ENCODE peak calls at places on chromosome 4, in five cellular contexts. C, Z, D, T and F are unnamed samples.

GRCh38 chr4:142036795-142037583 is 400.6 kb downstream of the IL15 start:
- DNase-seq in C (no peak), Z (no peak), D (peak), T (no peak), F (peak)

GRCh38 chr4:173924561-173924960 is 358.9 kb downstream of the FBXO8 start:
- DNase-seq in C (no peak), Z (no peak), D (no peak), T (peak), F (peak)

GRCh38 chr4:100754741-100755140 is 236.9 kb upstream of the EMCN start:
- DNase-seq in C (no peak), Z (no peak), D (no peak), T (no peak), F (no peak)

GRCh38 chr4:825063-825968 is 613 bp downstream of the CPLX1 start:
- DNase-seq in C (no peak), Z (no peak), D (no peak), T (peak), F (no peak)

GRCh38 chr4:47639531-47639930 is 154.5 kb downstream of the ATP10D start:
- DNase-seq in C (no peak), Z (no peak), D (peak), T (peak), F (peak)

GRCh38 chr4:30912098-30912719 is 192.0 kb downstream of the PCDH7 start:
- DNase-seq in C (no peak), Z (peak), D (no peak), T (peak), F (peak)

GRCh38 chr4:15776871-15777648 is 1.1 kb upstream of the CD38 start:
- DNase-seq in C (no peak), Z (no peak), D (no peak), T (no peak), F (no peak)

GRCh38 chr4:37685726-37686372 is 327 bp downstream of the RELL1 start:
- DNase-seq in C (no peak), Z (peak), D (no peak), T (peak), F (no peak)

GRCh38 chr4:174005422-174005821 is 278.0 kb downstream of the FBXO8 start:
- DNase-seq in C (no peak), Z (no peak), D (no peak), T (peak), F (no peak)

DNA sequence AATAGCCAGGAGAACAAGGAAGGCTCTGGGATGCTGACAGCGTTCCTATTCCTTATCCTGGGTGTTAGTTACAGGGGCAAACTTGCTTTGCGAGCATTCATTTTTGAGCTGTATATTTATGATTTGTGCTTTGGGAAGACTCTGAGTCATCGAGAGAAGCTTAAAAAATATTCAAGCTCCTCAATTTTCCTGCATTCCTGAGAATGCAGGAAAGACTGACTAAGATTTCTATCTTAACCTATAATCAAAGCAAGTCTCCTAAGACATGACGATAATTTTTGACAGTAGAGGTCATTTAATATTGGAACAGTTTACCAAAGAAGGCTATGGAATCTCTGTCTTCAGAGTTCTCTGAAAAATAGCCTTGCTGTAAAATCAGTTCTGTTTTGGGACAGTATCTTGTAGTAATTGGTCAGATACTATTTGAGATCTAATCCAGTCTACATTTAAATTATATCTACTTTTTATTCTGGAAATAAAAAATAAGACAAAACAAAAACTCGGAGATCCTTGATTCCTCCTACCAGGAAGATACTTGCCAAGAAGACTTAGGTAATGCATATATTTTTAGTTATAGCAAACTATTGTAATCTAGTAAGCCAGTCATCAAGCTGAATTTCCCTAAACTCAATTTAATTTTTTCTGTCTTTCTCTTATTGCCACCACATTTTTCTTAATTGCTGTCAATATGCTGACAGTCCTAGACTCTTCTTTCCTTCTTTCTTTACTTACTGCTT is 31.7 kb downstream of the BBS12 start:
- DNase-seq in C (no peak), Z (peak), D (no peak), T (peak), F (peak)
- H3K9ac ChIP-seq in C (no peak), Z (peak), D (no peak), T (peak), F (peak)

GRCh38 chr4:7296661-7297335 is 104.5 kb downstream of the SORCS2 start:
- DNase-seq in C (no peak), Z (no peak), D (no peak), T (no peak), F (no peak)
- H3K27ac ChIP-seq in C (no peak), Z (no peak), D (no peak), T (no peak), F (no peak)

GRCh38 chr4:137663376-137664054 is 131.2 kb upstream of the PCDH18 start:
- DNase-seq in C (no peak), Z (peak), D (no peak), T (peak), F (no peak)
- H3K9ac ChIP-seq in C (no peak), Z (no peak), D (no peak), T (peak), F (peak)

GRCh38 chr4:147927377-147928137 is 195.7 kb downstream of the ARHGAP10 start:
- DNase-seq in C (no peak), Z (peak), D (no peak), T (peak), F (no peak)
- H3K27ac ChIP-seq in C (no peak), Z (no peak), D (no peak), T (no peak), F (no peak)